ENCODE peak calls at places on chromosomes 16 and 17, in six cellular contexts. D is NCI-H1694, Z is mesendoderm, K is IMR-90, X is iPS DF 6.9, G is small intestine. E is an unnamed sample.

GRCh38 chr16:23232806-23233205 is 50.3 kb downstream of the SCNN1G start:
- DNase-seq in G (no peak), D (no peak), K (no peak), X (no peak), Z (no peak), E (no peak)

GRCh38 chr17:57295526-57296023 is 39.3 kb downstream of the MSI2 start:
- DNase-seq in G (no peak), Z (peak), D (no peak), X (no peak), K (peak), E (no peak)

GRCh38 chr16:89370081-89370511 is 120.3 kb downstream of the ANKRD11 start:
- DNase-seq in G (no peak), X (no peak), K (peak), D (no peak), Z (peak), E (no peak)

GRCh38 chr16:1964046-1964505 is 550 bp downstream of the RPS2 start:
- DNase-seq in D (no peak), K (no peak), Z (peak), G (peak), X (no peak), E (no peak)

GRCh38 chr16:85530370-85530739 is 82.8 kb upstream of the GSE1 start:
- DNase-seq in K (no peak), X (no peak), Z (no peak), D (no peak), G (no peak), E (no peak)

GRCh38 chr17:3647769-3648540 is 11.4 kb downstream of the CTNS start:
- DNase-seq in K (peak), Z (peak), X (no peak), D (peak), G (peak), E (no peak)

GRCh38 chr16:16004314-16004749 is 54.9 kb downstream of the ABCC1 start:
- DNase-seq in X (no peak), D (no peak), Z (no peak), G (no peak), K (peak), E (no peak)

GRCh38 chr16:87068316-87068715 is 248.9 kb downstream of the C16orf95 start:
- DNase-seq in Z (no peak), G (no peak), K (no peak), X (no peak), D (no peak), E (no peak)

GRCh38 chr17:1588781-1589585 is 26.4 kb upstream of the PITPNA start:
- DNase-seq in G (no peak), K (no peak), D (no peak), X (no peak), Z (no peak), E (no peak)

GRCh38 chr16:81583893-81584705 is 139.5 kb downstream of the CMIP start:
- DNase-seq in D (no peak), X (no peak), Z (no peak), K (peak), G (peak), E (no peak)

GRCh38 chr16:58036943-58037342 is 11.4 kb downstream of the MMP15 start:
- DNase-seq in K (no peak), D (no peak), Z (no peak), X (no peak), G (no peak), E (no peak)

GRCh38 chr17:33977729-33978514 is 277.2 kb upstream of the CCL2 start:
- DNase-seq in D (no peak), Z (no peak), K (no peak), X (no peak), G (no peak), E (no peak)

GRCh38 chr17:67246398-67246647 is 1.3 kb upstream of the HELZ start:
- DNase-seq in X (no peak), G (no peak), Z (no peak), D (no peak), K (peak), E (no peak)

GRCh38 chr17:76027159-76027839 is at the start of gene EVPL:
- DNase-seq in G (peak), X (no peak), Z (no peak), K (no peak), D (no peak), E (no peak)

GRCh38 chr17:30278032-30278431 is 13.7 kb downstream of the BLMH start:
- DNase-seq in G (peak), K (peak), X (no peak), Z (peak), D (peak), E (no peak)

GRCh38 chr16:84933774-84934571 is 77.4 kb downstream of the ZDHHC7 start:
- DNase-seq in G (no peak), Z (no peak), D (no peak), K (peak), X (no peak), E (no peak)

GRCh38 chr17:44901323-44901965 is 2.2 kb upstream of the EFTUD2 start:
- DNase-seq in X (no peak), K (peak), Z (no peak), G (no peak), D (peak), E (no peak)

GRCh38 chr17:73799781-73800627 is 155.8 kb upstream of the SDK2 start:
- DNase-seq in G (no peak), K (no peak), Z (no peak), D (no peak), X (no peak), E (no peak)

GRCh38 chr17:43025290-43025657 is 243 bp downstream of the RND2 start:
- DNase-seq in X (no peak), G (no peak), K (no peak), Z (peak), D (no peak), E (no peak)

GRCh38 chr17:64115043-64115698 is 14.8 kb downstream of the ERN1 start:
- DNase-seq in X (no peak), K (no peak), G (peak), D (no peak), Z (no peak), E (no peak)

GRCh38 chr16:82070656-82071369 is 35.8 kb downstream of the HSD17B2 start:
- DNase-seq in K (peak), Z (peak), D (no peak), G (no peak), X (no peak), E (no peak)

GRCh38 chr17:10557422-10557821 is 8.0 kb upstream of the MYH2 start:
- DNase-seq in K (no peak), G (no peak), X (no peak), Z (no peak), D (no peak), E (no peak)

GRCh38 chr16:10584956-10585561 is 4.7 kb upstream of the EMP2 start:
- DNase-seq in K (peak), D (no peak), X (no peak), Z (no peak), G (no peak), E (no peak)

GRCh38 chr17:57774872-57775271 is 29.8 kb upstream of the CCDC182 start:
- DNase-seq in K (no peak), G (no peak), D (no peak), X (no peak), Z (no peak), E (no peak)

GRCh38 chr17:4549781-4550533 is 5.2 kb downstream of the MYBBP1A start:
- DNase-seq in G (no peak), X (no peak), D (no peak), K (no peak), Z (no peak), E (no peak)

GRCh38 chr17:10336393-10336792 is 36.4 kb downstream of the MYH13 start:
- DNase-seq in G (no peak), Z (no peak), D (no peak), X (no peak), K (no peak), E (no peak)

GRCh38 chr16:280005-280421 is 378 bp upstream of the ARHGDIG start:
- DNase-seq in Z (no peak), X (no peak), D (no peak), K (no peak), G (no peak), E (no peak)

GRCh38 chr17:8345951-8346665 is 6.5 kb downstream of the ODF4 start:
- DNase-seq in X (no peak), G (no peak), K (no peak), Z (peak), D (no peak), E (no peak)

GRCh38 chr16:14042706-14043105 is 28.4 kb upstream of the MRTFB start:
- DNase-seq in D (no peak), X (no peak), Z (no peak), K (no peak), G (no peak), E (no peak)

GRCh38 chr16:73025111-73025505 is 22.8 kb downstream of the ZFHX3 start:
- DNase-seq in G (no peak), Z (no peak), K (no peak), D (no peak), X (no peak), E (no peak)

GRCh38 chr16:71311553-71312158 is 22.5 kb upstream of the CMTR2 start:
- DNase-seq in X (peak), G (peak), K (peak), D (peak), Z (peak), E (no peak)

GRCh38 chr16:49596119-49596518 is 222.5 kb downstream of the C16orf78 start:
- DNase-seq in D (no peak), G (no peak), X (no peak), Z (no peak), K (peak), E (no peak)

GRCh38 chr16:50621452-50621792 is 59.7 kb downstream of the SNX20 start:
- DNase-seq in Z (no peak), X (no peak), G (no peak), K (no peak), D (no peak), E (no peak)

GRCh38 chr17:67994827-67995567 is 1.3 kb downstream of the C17orf58 start:
- DNase-seq in X (no peak), Z (no peak), D (peak), G (peak), K (peak), E (no peak)